ENCODE peak calls at places on chromosome 20, in seven cellular contexts. A is breast epithelium, W is esophagus squamous epithelium, I is tibial nerve, U is Peyer's patch, C is transverse colon, O is prostate gland. X is an unnamed sample.

GRCh38 chr20:717271-717670 is 41.7 kb upstream of the SCRT2 start:
- DNase-seq in I (no peak), W (no peak), O (no peak), A (no peak), C (no peak), U (no peak), X (no peak)

GRCh38 chr20:19284400-19285178 is 72.1 kb downstream of the SLC24A3 start:
- DNase-seq in I (no peak), W (no peak), U (no peak), A (no peak), O (no peak), C (no peak), X (no peak)

GRCh38 chr20:43993552-43993951 is 78.9 kb downstream of the TOX2 start:
- DNase-seq in C (no peak), U (no peak), I (no peak), A (no peak), W (no peak), O (no peak), X (no peak)

GRCh38 chr20:25203891-25204320 is 8.4 kb downstream of the ENTPD6 start:
- DNase-seq in U (no peak), I (no peak), W (no peak), O (no peak), C (no peak), A (no peak), X (no peak)

GRCh38 chr20:18701969-18702368 is 111.6 kb upstream of the SCP2D1 start:
- DNase-seq in W (no peak), U (no peak), I (no peak), O (no peak), A (no peak), C (no peak), X (no peak)

GRCh38 chr20:830011-830521 is 3.4 kb upstream of the FAM110A start:
- DNase-seq in U (peak; percentile 11), A (no peak), I (no peak), W (no peak), O (no peak), C (no peak), X (no peak)

GRCh38 chr20:52493177-52493711 is 301.7 kb upstream of the ZFP64 start:
- DNase-seq in A (no peak), C (no peak), O (peak; percentile 7), I (no peak), U (no peak), W (no peak), X (no peak)

GRCh38 chr20:6588296-6588695 is 179.2 kb upstream of the BMP2 start:
- DNase-seq in I (no peak), A (no peak), C (peak; percentile 18), W (no peak), O (no peak), U (no peak), X (peak; percentile 14)

GRCh38 chr20:6768228-6769185 is 1.0 kb downstream of the BMP2 start:
- DNase-seq in I (peak; percentile 10), C (peak; percentile 27), O (peak; percentile 9), U (peak; percentile 50), W (no peak), A (no peak), X (peak; percentile 36)

GRCh38 chr20:1809121-1809520 is 86.1 kb upstream of the SIRPA start:
- DNase-seq in C (no peak), A (no peak), U (no peak), I (no peak), O (no peak), W (no peak), X (no peak)

GRCh38 chr20:55880361-55880760 is 125.0 kb downstream of the CBLN4 start:
- DNase-seq in I (no peak), A (peak; percentile 19), O (no peak), U (no peak), W (no peak), C (peak; percentile 17), X (no peak)

GRCh38 chr20:32980131-32980941 is 23.9 kb downstream of the SUN5 start:
- DNase-seq in U (no peak), A (no peak), C (no peak), W (no peak), I (peak; percentile 9), O (no peak), X (no peak)

GRCh38 chr20:17533396-17533795 is 2.2 kb upstream of the BFSP1 start:
- DNase-seq in U (no peak), I (peak; percentile 29), W (no peak), C (no peak), A (no peak), O (no peak), X (peak; percentile 32)

GRCh38 chr20:37494301-37494700 is 26.7 kb upstream of the NNAT start:
- DNase-seq in A (no peak), U (no peak), W (no peak), C (no peak), O (no peak), I (no peak), X (no peak)

GRCh38 chr20:23622839-23623343 is 14.9 kb downstream of the CST3 start:
- DNase-seq in I (peak; percentile 81), W (no peak), A (peak; percentile 64), O (no peak), C (peak; percentile 68), U (peak; percentile 86), X (peak; percentile 69)

GRCh38 chr20:60117040-60117439 is 158.8 kb downstream of the CDH26 start:
- DNase-seq in I (no peak), C (no peak), A (no peak), W (no peak), U (no peak), O (no peak), X (no peak)

DNA sequence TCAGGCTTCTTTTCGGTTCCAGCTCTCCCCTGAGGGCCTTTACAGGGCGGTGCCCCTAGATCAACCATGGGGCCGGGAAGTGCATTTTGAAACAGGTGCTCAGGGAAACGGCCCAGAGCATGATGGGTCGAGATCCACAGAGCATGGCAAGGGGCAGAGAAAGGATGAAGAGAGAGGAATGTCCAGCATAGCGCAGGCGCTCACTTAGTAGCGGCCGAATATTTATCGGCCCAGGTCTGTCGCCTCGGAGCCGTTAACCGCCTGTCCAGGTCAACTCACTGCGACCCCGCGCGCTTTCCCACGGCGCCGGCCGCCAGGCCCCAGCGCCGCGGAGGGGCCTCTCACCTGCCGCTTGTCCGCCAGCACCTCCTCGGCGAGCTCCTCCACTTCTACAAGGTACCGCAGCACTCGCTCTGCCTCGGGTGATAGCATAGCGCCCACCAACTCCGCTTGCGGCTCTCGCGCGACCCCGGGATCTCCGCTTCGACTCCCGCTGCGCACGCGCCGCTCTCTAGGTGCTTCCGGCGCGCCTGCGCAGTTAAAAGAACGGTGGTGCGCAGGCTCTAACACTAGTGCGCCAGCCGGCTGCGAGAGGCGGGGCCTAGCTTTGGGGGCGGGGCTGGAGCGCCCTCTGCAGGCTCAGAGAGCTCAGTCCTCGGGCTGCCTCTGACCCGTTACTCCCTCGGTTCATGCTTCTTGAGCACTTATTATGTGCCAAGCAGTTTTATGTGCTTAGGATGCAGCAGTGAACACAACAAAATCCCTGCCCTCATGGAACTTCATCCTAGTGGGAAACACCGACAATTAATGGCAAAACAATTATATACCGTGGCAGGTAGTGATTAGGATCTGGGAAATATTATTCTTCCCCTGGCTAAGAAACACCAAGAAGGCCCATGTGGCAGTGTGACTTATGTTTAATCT is at the start of gene PDRG1:
- DNase-seq in O (peak; percentile 89), A (peak; percentile 89), I (peak; percentile 91), U (peak; percentile 98), W (peak; percentile 80), C (peak; percentile 97), X (peak; percentile 95)
- TF ChIP-seq POLR2A in O (peak; percentile 53), A (no peak), I (peak; percentile 74), U (peak; percentile 47), W (peak; percentile 48), C (peak; percentile 70), X (no peak)

GRCh38 chr20:62064788-62065668 is 653 bp downstream of the TAF4 start:
- DNase-seq in A (no peak), I (no peak), O (no peak), W (no peak), U (no peak), C (peak; percentile 27), X (no peak)

GRCh38 chr20:62066339-62066982 is 780 bp upstream of the TAF4 start:
- DNase-seq in U (peak; percentile 71), O (peak; percentile 43), I (peak; percentile 17), A (peak; percentile 23), W (no peak), C (peak; percentile 67), X (peak; percentile 40)

GRCh38 chr20:62063981-62064787 is 1.5 kb downstream of the TAF4 start:
- DNase-seq in I (no peak), C (peak; percentile 59), O (no peak), U (peak; percentile 65), A (peak; percentile 27), W (no peak), X (peak; percentile 42)

GRCh38 chr20:62066983-62067433 is 1.3 kb upstream of the TAF4 start:
- DNase-seq in U (peak; percentile 79), W (no peak), I (peak; percentile 14), O (no peak), C (peak; percentile 46), A (no peak), X (peak; percentile 66)

DNA sequence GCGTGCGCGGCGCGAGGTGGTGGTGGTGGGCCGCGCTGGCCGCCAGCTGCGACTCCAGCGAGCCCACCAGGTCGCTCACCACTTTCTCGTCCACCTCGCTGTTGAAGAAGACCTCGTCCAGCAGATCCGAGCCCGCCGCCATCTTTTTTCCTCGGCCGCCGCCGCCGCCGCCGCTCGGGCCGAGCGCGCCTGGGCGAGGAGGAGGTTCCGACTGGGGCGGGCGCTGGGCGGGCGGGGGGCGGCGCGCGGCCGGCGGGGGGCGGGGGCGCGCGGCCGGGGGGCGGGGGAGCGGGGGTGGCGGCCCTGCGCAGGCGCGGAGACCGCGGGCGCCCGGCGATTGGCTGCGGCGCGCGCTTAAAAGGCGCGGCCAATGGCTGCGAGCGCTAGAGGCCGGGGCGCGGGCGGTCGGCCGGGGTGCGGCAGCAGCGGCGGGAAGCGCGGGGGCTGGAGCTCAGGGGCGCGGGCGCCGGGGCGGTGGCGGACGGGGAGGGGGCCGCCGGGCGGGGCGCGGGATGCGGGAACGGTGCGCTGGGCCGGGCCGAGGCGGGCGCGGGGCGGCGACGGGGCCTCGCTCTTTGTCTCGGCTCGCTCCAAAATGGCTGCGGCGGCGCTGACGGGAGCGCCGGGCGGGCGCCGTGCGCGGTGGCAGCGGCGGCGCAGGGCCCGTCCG is at the start of gene TAF4:
- DNase-seq in O (peak; percentile 64), I (peak; percentile 52), W (no peak), C (peak; percentile 81), U (peak; percentile 84), A (peak; percentile 68), X (peak; percentile 76)
- H3K4me3 ChIP-seq in O (peak within 1 kb of the TSS; percentile 54), I (peak within 1 kb of the TSS; percentile 70), W (peak within 1 kb of the TSS; percentile 65), C (peak within 1 kb of the TSS; percentile 61), U (peak within 1 kb of the TSS; percentile 64), A (peak within 1 kb of the TSS; percentile 63), X (peak within 1 kb of the TSS; percentile 73)

GRCh38 chr20:4260102-4260501 is 244.7 kb upstream of the RNF24 start:
- DNase-seq in C (no peak), W (no peak), A (no peak), U (no peak), I (no peak), O (no peak), X (no peak)
- H3K27me3 ChIP-seq in C (no peaks in the 10 kb centered on the region), W (no peaks in the 10 kb centered on the region), A (no peaks in the 10 kb centered on the region), U (no peaks in the 10 kb centered on the region), I (no peaks in the 10 kb centered on the region), O (no peaks in the 10 kb centered on the region), X (no peaks in the 10 kb centered on the region)

DNA sequence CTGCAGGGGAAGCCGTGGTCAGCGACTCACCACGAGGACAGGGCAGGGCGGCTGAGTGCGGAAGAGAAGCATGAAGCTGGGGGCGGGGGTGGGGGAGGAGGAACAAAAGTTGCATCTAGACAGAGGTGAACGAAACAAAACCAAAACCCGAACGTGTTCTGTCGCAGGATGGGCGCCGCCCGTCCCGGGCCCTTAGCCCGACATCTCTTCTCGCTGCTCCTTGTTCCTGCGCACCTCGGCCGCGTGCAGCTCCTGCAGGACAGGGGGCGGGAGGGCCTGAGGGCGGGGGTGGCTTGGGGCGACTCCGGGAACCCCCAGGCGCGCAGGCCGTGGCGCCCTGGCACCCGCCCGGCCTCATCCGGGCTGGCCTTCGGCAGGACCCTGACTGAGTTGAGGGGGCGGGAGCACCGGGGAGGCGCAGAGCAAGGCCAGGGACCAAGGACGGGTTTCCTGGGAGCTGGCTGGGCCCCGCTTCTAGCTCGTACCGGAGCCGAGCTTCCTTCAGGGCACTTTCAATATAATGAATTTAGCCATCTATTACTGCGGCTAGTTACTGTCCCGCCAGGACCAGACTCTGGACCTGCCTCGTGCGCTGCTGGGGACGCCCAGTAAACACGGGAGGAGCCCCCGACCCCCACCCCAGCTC is 12.0 kb downstream of the STMN3 start:
- DNase-seq in W (no peak), A (peak; percentile 40), O (no peak), U (peak; percentile 78), I (no peak), C (peak; percentile 41), X (no peak)
- TF ChIP-seq POLR2A in W (no peak), A (no peak), O (no peak), U (no peak), I (peak; percentile 14), C (no peak), X (no peak)

X was measured in testis.